ENCODE peak calls at places on chromosomes 13 and 19, in five cellular contexts. I is HepG2, D is keratinocyte, V is heart left ventricle, A is coronary artery. J is an unnamed sample.

GRCh38 chr13:23876265-23876664 is 12.9 kb downstream of the MIPEP start:
- DNase-seq in A (no peak), D (no peak), I (no peak), V (no peak), J (no peak)

GRCh38 chr13:51523082-51523518 is 61.2 kb upstream of the WDFY2 start:
- DNase-seq in D (no peak), V (no peak), A (no peak), I (peak; percentile 53), J (no peak)

GRCh38 chr13:37072024-37072423 is 12.5 kb upstream of the SUPT20H start:
- DNase-seq in D (no peak), A (no peak), V (no peak), I (no peak), J (no peak)

GRCh38 chr13:106109391-106109791 is 426.1 kb downstream of the EFNB2 start:
- DNase-seq in V (no peak), D (no peak), I (no peak), A (no peak), J (no peak)

GRCh38 chr13:25204843-25205242 is 32.8 kb upstream of the AMER2 start:
- DNase-seq in D (no peak), A (no peak), V (no peak), I (no peak), J (no peak)

GRCh38 chr19:33683881-33684549 is 62.3 kb downstream of the CHST8 start:
- DNase-seq in A (no peak), D (no peak), I (peak; percentile 7), V (no peak), J (no peak)

GRCh38 chr19:31285744-31286143 is 63.5 kb downstream of the TSHZ3 start:
- DNase-seq in V (peak; percentile 25), D (no peak), I (no peak), A (no peak), J (no peak)

GRCh38 chr13:52371736-52372247 is 34.2 kb downstream of the THSD1 start:
- DNase-seq in D (no peak), A (no peak), I (peak; percentile 66), V (no peak), J (no peak)

GRCh38 chr13:32491028-32491427 is 47.6 kb downstream of the N4BP2L2 start:
- DNase-seq in A (no peak), D (no peak), I (no peak), V (no peak), J (no peak)

GRCh38 chr13:24858953-24859352 is 95.0 kb downstream of the RNF17 start:
- DNase-seq in D (no peak), V (no peak), A (no peak), I (no peak), J (no peak)

GRCh38 chr13:30240608-30241007 is 66.7 kb downstream of the KATNAL1 start:
- DNase-seq in I (no peak), D (no peak), V (no peak), A (no peak), J (no peak)

GRCh38 chr19:15671891-15672579 is 852 bp upstream of the CYP4F12 start:
- DNase-seq in D (no peak), V (no peak), A (no peak), I (no peak), J (no peak)

GRCh38 chr19:15675560-15675959 is 2.7 kb downstream of the CYP4F12 start:
- DNase-seq in V (no peak), D (no peak), I (no peak), A (no peak), J (no peak)

GRCh38 chr19:15671237-15671636 is 1.6 kb upstream of the CYP4F12 start:
- DNase-seq in A (no peak), D (no peak), V (no peak), I (no peak), J (no peak)

GRCh38 chr19:15673176-15673654 is 328 bp downstream of the CYP4F12 start:
- DNase-seq in D (no peak), A (no peak), V (no peak), I (peak; percentile 90), J (no peak)

DNA sequence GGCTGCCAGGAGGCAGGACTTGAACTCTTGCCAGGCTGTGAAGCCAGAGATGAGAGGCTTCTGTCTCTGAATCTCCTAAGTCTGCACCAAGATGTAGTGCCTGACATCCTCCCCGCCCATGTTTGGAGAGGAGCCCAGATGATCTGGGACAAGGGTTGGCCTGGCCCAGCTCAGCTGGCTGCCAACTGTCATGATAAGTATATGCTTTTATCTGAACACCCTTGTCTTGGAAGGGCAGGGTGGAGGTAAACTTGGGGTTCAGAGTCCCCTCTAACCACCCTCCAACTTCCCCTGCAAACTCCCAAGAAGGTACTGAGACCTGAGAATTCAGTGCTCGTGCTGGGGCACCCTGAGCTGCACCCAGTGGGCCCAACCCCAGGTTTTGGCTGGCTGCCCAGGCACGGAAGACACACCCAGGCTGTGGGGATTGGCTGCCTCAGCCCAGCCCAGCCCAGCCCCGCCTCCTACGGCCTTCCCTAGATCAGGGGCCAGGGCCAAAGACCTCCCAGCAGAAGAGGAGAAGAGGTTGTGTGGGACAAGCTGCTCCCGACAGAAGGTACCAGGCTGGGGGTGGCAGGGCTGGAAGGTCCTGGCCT is at the start of gene CYP4F12:
- DNase-seq in D (no peak), V (peak; percentile 83), A (peak; percentile 82), I (peak; percentile 76), J (peak; percentile 68)
- H3K27ac ChIP-seq in D (no peak within 1 kb of the TSS), V (peak within 1 kb of the TSS; percentile 41), A (peak within 1 kb of the TSS; percentile 67), I (peak within 1 kb of the TSS; percentile 92), J (no peak within 1 kb of the TSS)

GRCh38 chr19:13983213-13983889 is 22.8 kb downstream of the RFX1 start:
- DNase-seq in I (no peak), V (no peak), A (no peak), D (no peak), J (peak; percentile 63)
- H3K27ac ChIP-seq in I (no peak overlapping the region), V (no peak overlapping the region), A (no peak overlapping the region), D (no peak overlapping the region), J (no peak overlapping the region)

GRCh38 chr13:97259787-97260641 is 37.9 kb downstream of the MBNL2 start:
- DNase-seq in A (no peak), D (no peak), V (no peak), I (peak; percentile 77), J (no peak)
- H3K27ac ChIP-seq in A (peak overlapping the region; percentile 86), D (peak overlapping the region; percentile 42), V (peak overlapping the region; percentile 89), I (peak overlapping the region; percentile 92), J (peak overlapping the region; percentile 66)

GRCh38 chr19:50331187-50332013 is 2.2 kb upstream of the KCNC3 start:
- DNase-seq in D (no peak), A (no peak), I (no peak), V (no peak), J (no peak)
- H3K27ac ChIP-seq in D (no peak overlapping the region), A (peak overlapping the region; percentile 70), I (no peak overlapping the region), V (peak overlapping the region; percentile 51), J (peak overlapping the region; percentile 34)

J was measured in CD8-positive, alpha-beta memory T cell.